ENCODE peak calls at places on chromosomes 16 and 17, in ten cellular contexts. One of them, this sample, is unnamed. For H3K9me3, the result is how much of the 10 kb centered on the place peaks cover.

GRCh38 chr16:1545044-1545736 is 11.7 kb downstream of the TMEM204 start:
- DNase-seq in pancreas: no peak
- DNase-seq in heart right ventricle: peak
- DNase-seq in heart left ventricle: peak
- DNase-seq in prostate gland: peak
- DNase-seq in DND-41: no peak
- DNase-seq in IMR-90: no peak
- DNase-seq in adrenal gland: peak
- DNase-seq in aorta: no peak
- DNase-seq in H9: no peak
- DNase-seq in this sample: no peak

GRCh38 chr16:64542152-64542551 is 579.7 kb downstream of the CDH11 start:
- DNase-seq in pancreas: no peak
- DNase-seq in heart left ventricle: no peak
- DNase-seq in prostate gland: no peak
- DNase-seq in H9: no peak
- DNase-seq in DND-41: no peak
- DNase-seq in adrenal gland: no peak
- DNase-seq in IMR-90: no peak
- DNase-seq in aorta: no peak
- DNase-seq in heart right ventricle: no peak
- DNase-seq in this sample: no peak

GRCh38 chr17:48131216-48131824 is 23.8 kb downstream of the SNX11 start:
- DNase-seq in aorta: no peak
- DNase-seq in pancreas: peak
- DNase-seq in heart left ventricle: no peak
- DNase-seq in prostate gland: peak
- DNase-seq in DND-41: peak
- DNase-seq in adrenal gland: peak
- DNase-seq in IMR-90: peak
- DNase-seq in H9: peak
- DNase-seq in heart right ventricle: peak
- DNase-seq in this sample: peak

GRCh38 chr17:34400301-34400931 is 37.4 kb upstream of the CCL1 start:
- DNase-seq in H9: peak
- DNase-seq in prostate gland: no peak
- DNase-seq in IMR-90: no peak
- DNase-seq in aorta: no peak
- DNase-seq in adrenal gland: no peak
- DNase-seq in pancreas: no peak
- DNase-seq in DND-41: peak
- DNase-seq in heart left ventricle: no peak
- DNase-seq in heart right ventricle: no peak
- DNase-seq in this sample: no peak

GRCh38 chr17:75238684-75239191 is 22.7 kb downstream of the GGA3 start:
- DNase-seq in prostate gland: peak
- DNase-seq in DND-41: peak
- DNase-seq in heart left ventricle: peak
- DNase-seq in IMR-90: peak
- DNase-seq in heart right ventricle: peak
- DNase-seq in adrenal gland: peak
- DNase-seq in aorta: no peak
- DNase-seq in H9: peak
- DNase-seq in pancreas: no peak
- DNase-seq in this sample: peak

GRCh38 chr16:8866118-8866883 is 2.5 kb downstream of the CARHSP1 start:
- DNase-seq in pancreas: no peak
- DNase-seq in prostate gland: peak
- DNase-seq in heart right ventricle: peak
- DNase-seq in adrenal gland: no peak
- DNase-seq in heart left ventricle: no peak
- DNase-seq in IMR-90: no peak
- DNase-seq in aorta: no peak
- DNase-seq in H9: peak
- DNase-seq in DND-41: no peak
- DNase-seq in this sample: no peak

GRCh38 chr16:4911831-4912422 is 25.0 kb downstream of the PPL start:
- DNase-seq in aorta: no peak
- DNase-seq in DND-41: no peak
- DNase-seq in heart right ventricle: no peak
- DNase-seq in pancreas: no peak
- DNase-seq in adrenal gland: no peak
- DNase-seq in heart left ventricle: no peak
- DNase-seq in IMR-90: peak
- DNase-seq in H9: no peak
- DNase-seq in prostate gland: no peak
- DNase-seq in this sample: no peak

GRCh38 chr17:6303664-6304063 is 131.3 kb downstream of the AIPL1 start:
- DNase-seq in IMR-90: no peak
- DNase-seq in prostate gland: no peak
- DNase-seq in H9: peak
- DNase-seq in adrenal gland: no peak
- DNase-seq in DND-41: peak
- DNase-seq in aorta: no peak
- DNase-seq in heart left ventricle: no peak
- DNase-seq in pancreas: no peak
- DNase-seq in heart right ventricle: peak
- DNase-seq in this sample: no peak

GRCh38 chr16:78768226-78768625 is 668.8 kb downstream of the WWOX start:
- DNase-seq in IMR-90: no peak
- DNase-seq in H9: no peak
- DNase-seq in heart left ventricle: no peak
- DNase-seq in heart right ventricle: no peak
- DNase-seq in DND-41: peak
- DNase-seq in prostate gland: no peak
- DNase-seq in pancreas: no peak
- DNase-seq in aorta: no peak
- DNase-seq in adrenal gland: no peak
- DNase-seq in this sample: no peak

GRCh38 chr16:78773316-78773715 is 673.9 kb downstream of the WWOX start:
- DNase-seq in adrenal gland: no peak
- DNase-seq in DND-41: no peak
- DNase-seq in H9: no peak
- DNase-seq in heart right ventricle: no peak
- DNase-seq in aorta: no peak
- DNase-seq in IMR-90: no peak
- DNase-seq in prostate gland: no peak
- DNase-seq in heart left ventricle: no peak
- DNase-seq in pancreas: no peak
- DNase-seq in this sample: no peak

GRCh38 chr16:78770353-78771091 is 671.1 kb downstream of the WWOX start:
- DNase-seq in heart left ventricle: peak
- DNase-seq in adrenal gland: peak
- DNase-seq in prostate gland: peak
- DNase-seq in heart right ventricle: peak
- DNase-seq in IMR-90: no peak
- DNase-seq in pancreas: peak
- DNase-seq in DND-41: peak
- DNase-seq in H9: peak
- DNase-seq in aorta: peak
- DNase-seq in this sample: peak

GRCh38 chr16:78764478-78764877 is 665.0 kb downstream of the WWOX start:
- DNase-seq in IMR-90: no peak
- DNase-seq in H9: no peak
- DNase-seq in heart right ventricle: no peak
- DNase-seq in prostate gland: no peak
- DNase-seq in heart left ventricle: no peak
- DNase-seq in DND-41: no peak
- DNase-seq in adrenal gland: no peak
- DNase-seq in aorta: no peak
- DNase-seq in pancreas: no peak
- DNase-seq in this sample: no peak

GRCh38 chr16:78768723-78769122 is 669.3 kb downstream of the WWOX start:
- DNase-seq in H9: no peak
- DNase-seq in IMR-90: no peak
- DNase-seq in heart left ventricle: no peak
- DNase-seq in pancreas: no peak
- DNase-seq in aorta: no peak
- DNase-seq in DND-41: no peak
- DNase-seq in adrenal gland: no peak
- DNase-seq in prostate gland: no peak
- DNase-seq in heart right ventricle: no peak
- DNase-seq in this sample: no peak
- H3K9me3 ChIP-seq in H9: under half
- H3K9me3 ChIP-seq in IMR-90: under half
- H3K9me3 ChIP-seq in heart left ventricle: under half
- H3K9me3 ChIP-seq in pancreas: under half
- H3K9me3 ChIP-seq in aorta: under half
- H3K9me3 ChIP-seq in DND-41: under half
- H3K9me3 ChIP-seq in adrenal gland: under half
- H3K9me3 ChIP-seq in prostate gland: under half
- H3K9me3 ChIP-seq in heart right ventricle: under half
- H3K9me3 ChIP-seq in this sample: under half

DNA sequence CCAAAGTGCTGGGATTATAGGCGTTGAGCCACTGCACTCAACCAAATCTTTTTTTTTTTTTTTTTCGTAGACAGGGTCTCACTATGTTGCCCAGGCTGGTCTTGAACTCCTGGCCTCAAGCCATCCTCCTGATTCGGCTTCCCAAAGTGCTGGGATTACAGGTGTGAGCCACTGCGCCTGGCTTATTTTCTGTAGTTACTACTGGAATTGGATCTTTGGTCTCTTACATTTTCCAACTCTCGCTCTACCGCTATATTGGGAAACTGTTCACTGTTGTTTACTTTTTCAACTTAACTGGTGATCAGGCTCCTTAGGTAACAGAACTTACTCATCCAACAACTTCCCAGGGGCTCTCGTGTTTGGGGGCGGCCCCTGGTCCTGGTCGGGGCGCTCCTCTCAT is 14.1 kb downstream of the ZNF200 start:
- DNase-seq in adrenal gland: no peak
- DNase-seq in pancreas: no peak
- DNase-seq in IMR-90: no peak
- DNase-seq in prostate gland: no peak
- DNase-seq in heart right ventricle: no peak
- DNase-seq in heart left ventricle: no peak
- DNase-seq in H9: no peak
- DNase-seq in DND-41: no peak
- DNase-seq in aorta: no peak
- DNase-seq in this sample: no peak
- H3K9me3 ChIP-seq in adrenal gland: under half
- H3K9me3 ChIP-seq in pancreas: under half
- H3K9me3 ChIP-seq in IMR-90: under half
- H3K9me3 ChIP-seq in prostate gland: under half
- H3K9me3 ChIP-seq in heart right ventricle: half or more
- H3K9me3 ChIP-seq in heart left ventricle: under half
- H3K9me3 ChIP-seq in H9: under half
- H3K9me3 ChIP-seq in DND-41: under half
- H3K9me3 ChIP-seq in aorta: under half
- H3K9me3 ChIP-seq in this sample: half or more

DNA sequence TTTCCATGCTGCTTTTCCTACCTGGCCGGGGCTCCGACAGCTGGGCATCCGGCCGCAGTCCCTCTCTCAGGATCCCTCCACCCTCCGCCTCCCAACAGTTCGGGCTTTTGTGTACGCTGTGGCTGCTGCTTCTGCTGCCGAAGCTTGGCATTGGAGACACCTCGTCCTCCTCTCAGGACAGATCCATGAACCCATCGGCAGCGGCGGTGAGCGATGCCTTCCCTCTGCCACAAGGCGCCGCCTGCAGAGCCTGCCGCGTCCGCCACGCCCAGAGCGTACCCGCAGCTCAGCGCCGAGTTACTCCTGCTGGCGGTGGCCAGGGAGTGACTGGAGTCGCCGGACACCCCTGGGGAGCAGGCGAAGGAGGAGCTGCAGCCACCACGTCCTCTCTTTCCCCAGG is 2032.8 kb downstream of the TP53TG3F start:
- DNase-seq in pancreas: no peak
- DNase-seq in adrenal gland: peak
- DNase-seq in H9: no peak
- DNase-seq in DND-41: no peak
- DNase-seq in aorta: no peak
- DNase-seq in IMR-90: no peak
- DNase-seq in prostate gland: no peak
- DNase-seq in heart left ventricle: no peak
- DNase-seq in heart right ventricle: no peak
- DNase-seq in this sample: no peak
- H3K9me3 ChIP-seq in pancreas: under half
- H3K9me3 ChIP-seq in adrenal gland: under half
- H3K9me3 ChIP-seq in H9: half or more
- H3K9me3 ChIP-seq in DND-41: under half
- H3K9me3 ChIP-seq in aorta: under half
- H3K9me3 ChIP-seq in IMR-90: under half
- H3K9me3 ChIP-seq in prostate gland: under half
- H3K9me3 ChIP-seq in heart left ventricle: under half
- H3K9me3 ChIP-seq in heart right ventricle: under half
- H3K9me3 ChIP-seq in this sample: under half

GRCh38 chr17:5181509-5182305 is 10.0 kb downstream of the ZNF594 start:
- DNase-seq in adrenal gland: no peak
- DNase-seq in DND-41: no peak
- DNase-seq in prostate gland: no peak
- DNase-seq in pancreas: no peak
- DNase-seq in IMR-90: no peak
- DNase-seq in aorta: no peak
- DNase-seq in heart left ventricle: no peak
- DNase-seq in heart right ventricle: no peak
- DNase-seq in H9: no peak
- DNase-seq in this sample: no peak

GRCh38 chr17:5184284-5184683 is 7.4 kb downstream of the ZNF594 start:
- DNase-seq in IMR-90: no peak
- DNase-seq in adrenal gland: no peak
- DNase-seq in heart right ventricle: no peak
- DNase-seq in heart left ventricle: no peak
- DNase-seq in DND-41: no peak
- DNase-seq in pancreas: no peak
- DNase-seq in aorta: no peak
- DNase-seq in prostate gland: no peak
- DNase-seq in H9: no peak
- DNase-seq in this sample: no peak

GRCh38 chr17:5183410-5183793 is 8.3 kb downstream of the ZNF594 start:
- DNase-seq in adrenal gland: no peak
- DNase-seq in prostate gland: no peak
- DNase-seq in heart right ventricle: no peak
- DNase-seq in DND-41: no peak
- DNase-seq in H9: no peak
- DNase-seq in aorta: no peak
- DNase-seq in IMR-90: no peak
- DNase-seq in heart left ventricle: no peak
- DNase-seq in pancreas: no peak
- DNase-seq in this sample: no peak

GRCh38 chr17:5182597-5183409 is 8.9 kb downstream of the ZNF594 start:
- DNase-seq in adrenal gland: no peak
- DNase-seq in aorta: no peak
- DNase-seq in DND-41: no peak
- DNase-seq in heart right ventricle: no peak
- DNase-seq in prostate gland: no peak
- DNase-seq in pancreas: no peak
- DNase-seq in heart left ventricle: no peak
- DNase-seq in IMR-90: no peak
- DNase-seq in H9: no peak
- DNase-seq in this sample: no peak

DNA sequence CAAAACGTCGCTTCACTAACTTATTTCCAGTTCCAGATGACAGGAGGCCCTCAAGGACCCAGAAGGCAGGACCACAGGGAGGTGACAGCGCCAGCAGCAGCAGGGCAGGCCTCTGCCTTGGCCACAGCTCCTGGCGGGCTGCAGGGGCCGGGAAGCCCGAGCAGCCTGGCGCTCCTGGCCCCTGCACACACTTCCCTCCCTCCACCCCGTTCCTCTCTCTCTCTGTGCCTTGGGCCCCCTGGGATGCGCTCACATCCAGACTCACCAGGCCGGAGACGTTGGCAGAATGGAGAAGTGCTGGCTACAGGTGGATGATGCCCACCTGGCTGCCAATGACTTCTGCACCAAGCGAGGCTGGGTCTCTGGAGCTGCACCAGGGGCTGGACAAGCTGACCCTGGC is 12.7 kb downstream of the ZNF594 start:
- DNase-seq in prostate gland: no peak
- DNase-seq in aorta: no peak
- DNase-seq in H9: no peak
- DNase-seq in pancreas: no peak
- DNase-seq in heart right ventricle: no peak
- DNase-seq in IMR-90: no peak
- DNase-seq in adrenal gland: no peak
- DNase-seq in DND-41: no peak
- DNase-seq in heart left ventricle: no peak
- DNase-seq in this sample: no peak
- H3K9me3 ChIP-seq in prostate gland: under half
- H3K9me3 ChIP-seq in aorta: under half
- H3K9me3 ChIP-seq in H9: half or more
- H3K9me3 ChIP-seq in pancreas: under half
- H3K9me3 ChIP-seq in heart right ventricle: half or more
- H3K9me3 ChIP-seq in IMR-90: half or more
- H3K9me3 ChIP-seq in adrenal gland: half or more
- H3K9me3 ChIP-seq in DND-41: half or more
- H3K9me3 ChIP-seq in heart left ventricle: under half
- H3K9me3 ChIP-seq in this sample: half or more